ENCODE peak calls at places on chromosomes 7 and 10, in seven cellular contexts. Q is A549, K is body of pancreas, B is heart left ventricle, R is adrenal gland, X is esophagus squamous epithelium, F is lower leg skin. M is an unnamed sample.

GRCh38 chr10:25029519-25029918 is 13.1 kb downstream of the THNSL1 start:
- DNase-seq in X (no peak), B (no peak), F (no peak), Q (no peak), K (no peak), R (no peak), M (no peak)

GRCh38 chr7:157488966-157489365 is 152.2 kb downstream of the DNAJB6 start:
- DNase-seq in X (no peak), B (no peak), R (no peak), Q (no peak), K (no peak), F (peak; percentile 15), M (no peak)

GRCh38 chr10:78688221-78688944 is 380.4 kb upstream of the ZMIZ1 start:
- DNase-seq in B (no peak), Q (no peak), K (no peak), X (no peak), F (no peak), R (no peak), M (no peak)

GRCh38 chr7:131057015-131057518 is 270.6 kb upstream of the MKLN1 start:
- DNase-seq in Q (no peak), K (no peak), X (no peak), R (no peak), F (no peak), B (no peak), M (no peak)

GRCh38 chr7:144027070-144027469 is 21.7 kb upstream of the OR2A5 start:
- DNase-seq in F (no peak), Q (peak; percentile 30), K (no peak), R (no peak), X (no peak), B (no peak), M (no peak)

GRCh38 chr10:30813872-30814471 is 184.4 kb upstream of the LYZL2 start:
- DNase-seq in B (no peak), F (no peak), R (no peak), K (no peak), Q (no peak), X (no peak), M (no peak)

GRCh38 chr10:5252177-5253037 is 55.8 kb downstream of the AKR1C4 start:
- DNase-seq in X (no peak), B (no peak), K (no peak), F (no peak), Q (peak; percentile 75), R (no peak), M (no peak)

GRCh38 chr7:104794154-104794553 is 219.9 kb upstream of the KMT2E start:
- DNase-seq in K (no peak), Q (no peak), B (no peak), F (no peak), X (no peak), R (no peak), M (no peak)

GRCh38 chr7:94561841-94562514 is 52.4 kb downstream of the CASD1 start:
- DNase-seq in F (no peak), R (no peak), B (no peak), X (no peak), Q (no peak), K (no peak), M (no peak)

GRCh38 chr7:139777948-139778841 is at the start of gene HIPK2:
- DNase-seq in B (peak; percentile 90), K (peak; percentile 87), R (peak; percentile 77), X (peak; percentile 15), F (peak; percentile 92), Q (peak; percentile 65), M (peak; percentile 66)
- TF ChIP-seq POLR2A in B (no peak), K (no peak), R (no peak), X (no peak), F (no peak), Q (peak; percentile 24), M (no peak)

GRCh38 chr7:112789824-112790650 is at the start of gene TMEM168:
- DNase-seq in F (peak; percentile 96), B (peak; percentile 93), K (peak; percentile 87), X (no peak), Q (peak; percentile 88), R (peak; percentile 78), M (peak; percentile 89)
- TF ChIP-seq POLR2A in F (no peak), B (peak; percentile 34), K (no peak), X (no peak), Q (peak; percentile 74), R (peak; percentile 27), M (peak; percentile 85)

DNA sequence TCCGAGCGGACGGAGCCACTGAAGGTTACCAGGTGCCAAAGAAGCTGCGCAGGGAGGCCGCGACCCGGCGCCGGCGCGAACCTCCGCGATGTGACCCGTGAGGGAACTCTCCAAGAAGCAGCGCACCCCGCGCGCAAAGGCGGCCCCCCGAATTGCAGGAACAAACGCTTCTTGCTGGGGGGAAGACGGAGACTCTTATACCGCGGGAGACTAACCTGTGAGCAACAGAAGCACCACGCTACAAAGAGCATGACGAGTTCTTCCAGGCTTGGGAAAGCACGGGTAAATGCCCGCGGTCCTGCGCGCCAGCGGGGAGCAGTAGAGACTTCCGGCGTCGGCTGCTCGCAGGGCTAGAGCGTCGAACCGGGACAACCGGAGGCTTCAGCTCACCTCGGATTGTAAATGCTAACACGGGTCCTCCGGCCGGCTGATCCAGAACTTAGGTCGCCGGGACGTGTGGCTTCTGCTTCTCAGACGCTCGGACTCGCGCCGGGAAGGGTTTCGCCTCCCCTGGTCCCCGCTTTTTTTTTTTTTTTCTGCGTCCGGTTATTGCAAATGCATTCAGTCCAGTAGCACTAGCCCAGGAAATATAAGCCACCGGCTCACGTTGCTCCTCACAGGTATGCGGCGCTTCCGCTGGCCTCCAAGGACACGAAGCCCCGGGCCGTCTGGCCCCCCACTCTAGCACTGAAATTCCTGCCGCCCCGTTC is at the start of gene COA1:
- DNase-seq in B (peak; percentile 91), K (peak; percentile 89), R (peak; percentile 87), Q (peak; percentile 95), X (peak; percentile 42), F (peak; percentile 96), M (peak; percentile 94)
- TF ChIP-seq POLR2A in B (peak; percentile 57), K (peak; percentile 37), R (no peak), Q (peak; percentile 81), X (no peak), F (no peak), M (peak; percentile 89)

DNA sequence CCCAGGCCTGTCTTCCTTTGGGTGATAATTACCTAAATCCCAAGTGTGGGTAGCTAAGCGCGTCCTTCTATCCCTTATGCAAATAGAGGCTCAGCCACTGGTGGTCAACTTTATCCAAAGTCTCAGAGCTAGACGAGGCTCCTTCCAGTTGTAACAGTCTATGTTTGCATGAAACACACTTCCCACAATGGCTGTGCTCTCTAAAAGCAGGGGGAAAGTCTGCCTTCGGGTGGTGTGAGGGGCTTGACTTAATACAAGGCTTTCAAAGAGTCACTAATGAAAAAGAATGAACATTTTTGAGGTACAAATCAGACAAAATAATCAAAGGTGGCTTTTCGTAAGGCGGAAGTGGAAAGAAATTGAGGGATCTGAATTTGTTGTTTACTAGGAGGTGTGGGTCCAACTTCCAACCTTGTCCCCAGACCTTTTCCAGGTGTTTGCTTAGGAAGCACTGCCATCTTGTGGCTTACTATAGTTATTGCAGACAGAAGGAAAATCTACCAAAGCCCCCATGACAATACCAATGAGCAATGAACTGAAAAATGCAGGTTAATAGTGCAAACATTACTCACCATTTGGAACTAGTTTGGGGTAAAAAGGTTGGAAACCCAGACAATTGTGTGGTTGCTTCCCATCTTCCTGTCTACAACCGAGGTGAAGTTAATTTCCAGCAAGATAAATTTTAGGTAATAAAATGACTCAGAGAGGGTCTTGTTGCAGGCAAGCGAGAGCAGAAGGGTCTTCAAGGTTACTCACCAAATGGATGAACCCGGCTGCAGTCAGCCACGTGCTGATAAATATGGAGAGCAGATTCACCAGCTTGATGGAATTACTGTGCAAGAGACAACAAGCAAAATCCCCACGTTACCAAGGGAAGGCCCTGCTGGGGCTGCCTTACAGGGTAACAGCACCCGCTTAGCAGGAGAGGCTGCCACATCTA is 525.7 kb downstream of the KCNMA1 start:
- DNase-seq in X (no peak), Q (peak; percentile 76), K (peak; percentile 9), B (no peak), R (peak; percentile 30), F (no peak), M (peak; percentile 17)
- TF ChIP-seq POLR2A in X (no peak), Q (no peak), K (no peak), B (no peak), R (no peak), F (no peak), M (no peak)

M was measured in erythroblast.